ENCODE peak calls at places on chromosomes 12 and 14, in nine cellular contexts. One of them, this sample, is unnamed.

GRCh38 chr12:51188359-51189051 is 15.6 kb upstream of the TFCP2 start:
- DNase-seq in thoracic aorta: no peak
- DNase-seq in SK-N-SH: peak
- DNase-seq in cardiac muscle cell: no peak
- DNase-seq in epithelial cell of esophagus: no peak
- DNase-seq in neural progenitor cell: no peak
- DNase-seq in upper lobe of right lung: no peak
- DNase-seq in transverse colon: no peak
- DNase-seq in K562: peak
- DNase-seq in this sample: no peak

GRCh38 chr12:48446372-48446771 is 26.0 kb upstream of the ANP32D start:
- DNase-seq in upper lobe of right lung: no peak
- DNase-seq in epithelial cell of esophagus: peak
- DNase-seq in transverse colon: no peak
- DNase-seq in thoracic aorta: no peak
- DNase-seq in neural progenitor cell: peak
- DNase-seq in cardiac muscle cell: no peak
- DNase-seq in SK-N-SH: no peak
- DNase-seq in K562: no peak
- DNase-seq in this sample: no peak

GRCh38 chr14:34826661-34827060 is 48.5 kb downstream of the BAZ1A start:
- DNase-seq in K562: no peak
- DNase-seq in epithelial cell of esophagus: peak
- DNase-seq in transverse colon: no peak
- DNase-seq in upper lobe of right lung: no peak
- DNase-seq in SK-N-SH: no peak
- DNase-seq in neural progenitor cell: no peak
- DNase-seq in cardiac muscle cell: no peak
- DNase-seq in thoracic aorta: no peak
- DNase-seq in this sample: no peak

GRCh38 chr12:78278706-78279105 is 448.0 kb downstream of the NAV3 start:
- DNase-seq in SK-N-SH: no peak
- DNase-seq in upper lobe of right lung: no peak
- DNase-seq in neural progenitor cell: no peak
- DNase-seq in thoracic aorta: no peak
- DNase-seq in K562: no peak
- DNase-seq in transverse colon: no peak
- DNase-seq in cardiac muscle cell: no peak
- DNase-seq in epithelial cell of esophagus: no peak
- DNase-seq in this sample: no peak

GRCh38 chr12:104411826-104412626 is 44.7 kb upstream of the CHST11 start:
- DNase-seq in cardiac muscle cell: no peak
- DNase-seq in SK-N-SH: no peak
- DNase-seq in neural progenitor cell: no peak
- DNase-seq in K562: peak
- DNase-seq in epithelial cell of esophagus: peak
- DNase-seq in upper lobe of right lung: no peak
- DNase-seq in transverse colon: no peak
- DNase-seq in thoracic aorta: no peak
- DNase-seq in this sample: no peak

GRCh38 chr12:43069768-43070221 is 480.2 kb upstream of the PRICKLE1 start:
- DNase-seq in upper lobe of right lung: no peak
- DNase-seq in transverse colon: no peak
- DNase-seq in thoracic aorta: no peak
- DNase-seq in K562: no peak
- DNase-seq in cardiac muscle cell: no peak
- DNase-seq in neural progenitor cell: no peak
- DNase-seq in epithelial cell of esophagus: peak
- DNase-seq in SK-N-SH: no peak
- DNase-seq in this sample: no peak

GRCh38 chr12:123149828-123150272 is 1.0 kb downstream of the PITPNM2 start:
- DNase-seq in transverse colon: no peak
- DNase-seq in K562: no peak
- DNase-seq in SK-N-SH: peak
- DNase-seq in neural progenitor cell: peak
- DNase-seq in cardiac muscle cell: peak
- DNase-seq in thoracic aorta: no peak
- DNase-seq in upper lobe of right lung: no peak
- DNase-seq in epithelial cell of esophagus: no peak
- DNase-seq in this sample: no peak

GRCh38 chr12:69515394-69515793 is 45.2 kb downstream of the FRS2 start:
- DNase-seq in transverse colon: no peak
- DNase-seq in neural progenitor cell: no peak
- DNase-seq in upper lobe of right lung: no peak
- DNase-seq in SK-N-SH: no peak
- DNase-seq in epithelial cell of esophagus: no peak
- DNase-seq in thoracic aorta: no peak
- DNase-seq in K562: no peak
- DNase-seq in cardiac muscle cell: peak
- DNase-seq in this sample: no peak

GRCh38 chr14:36925094-36925493 is 247.3 kb downstream of the SLC25A21 start:
- DNase-seq in thoracic aorta: no peak
- DNase-seq in K562: no peak
- DNase-seq in cardiac muscle cell: no peak
- DNase-seq in epithelial cell of esophagus: no peak
- DNase-seq in upper lobe of right lung: no peak
- DNase-seq in neural progenitor cell: no peak
- DNase-seq in transverse colon: no peak
- DNase-seq in SK-N-SH: no peak
- DNase-seq in this sample: no peak

GRCh38 chr12:57461904-57462306 is 2.3 kb downstream of the GLI1 start:
- DNase-seq in neural progenitor cell: no peak
- DNase-seq in cardiac muscle cell: no peak
- DNase-seq in epithelial cell of esophagus: peak
- DNase-seq in K562: no peak
- DNase-seq in SK-N-SH: no peak
- DNase-seq in thoracic aorta: no peak
- DNase-seq in transverse colon: no peak
- DNase-seq in upper lobe of right lung: no peak
- DNase-seq in this sample: no peak

DNA sequence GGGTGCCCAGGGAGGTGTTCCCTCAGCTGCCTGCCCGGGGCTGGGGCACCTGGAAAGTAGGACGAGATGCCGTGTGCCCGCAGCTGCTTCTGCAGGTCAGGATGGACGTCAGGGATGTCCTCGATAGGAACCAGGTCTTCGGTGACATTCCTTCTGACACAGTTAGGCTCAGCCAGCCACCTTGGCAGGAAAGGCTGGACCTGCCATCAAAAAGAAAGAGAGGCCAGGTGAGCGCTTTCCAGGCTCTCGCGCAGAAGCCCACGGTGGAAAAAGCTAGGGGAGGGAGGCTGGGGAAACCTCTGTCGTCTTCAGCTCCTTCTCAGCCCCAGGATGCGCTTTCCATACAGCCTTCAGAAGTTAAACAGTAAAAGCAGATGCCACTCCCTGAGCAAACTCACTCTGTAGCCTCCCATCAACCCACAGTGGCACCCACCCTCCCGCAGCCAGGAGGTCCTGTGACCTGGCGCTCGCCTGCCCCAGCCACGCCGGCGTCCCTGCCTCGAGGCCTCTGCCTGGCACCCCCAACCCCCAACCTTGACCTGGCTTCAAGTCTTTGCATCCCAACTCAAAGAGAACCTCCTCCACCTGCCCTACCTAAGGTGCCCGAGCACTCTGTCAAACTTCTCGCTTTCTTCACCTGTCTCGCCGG is 1.3 kb downstream of the DDX51 start:
- DNase-seq in K562: no peak
- DNase-seq in SK-N-SH: no peak
- DNase-seq in neural progenitor cell: no peak
- DNase-seq in epithelial cell of esophagus: no peak
- DNase-seq in cardiac muscle cell: no peak
- DNase-seq in transverse colon: no peak
- DNase-seq in thoracic aorta: no peak
- DNase-seq in upper lobe of right lung: peak
- DNase-seq in this sample: no peak
- H3K4me3 ChIP-seq in K562: peak
- H3K4me3 ChIP-seq in SK-N-SH: peak
- H3K4me3 ChIP-seq in neural progenitor cell: peak
- H3K4me3 ChIP-seq in epithelial cell of esophagus: peak
- H3K4me3 ChIP-seq in cardiac muscle cell: peak
- H3K4me3 ChIP-seq in transverse colon: peak
- H3K4me3 ChIP-seq in thoracic aorta: peak
- H3K4me3 ChIP-seq in upper lobe of right lung: peak
- H3K4me3 ChIP-seq in this sample: peak

GRCh38 chr14:60252630-60253029 is 3.6 kb downstream of the PPM1A start:
- DNase-seq in cardiac muscle cell: no peak
- DNase-seq in thoracic aorta: no peak
- DNase-seq in transverse colon: no peak
- DNase-seq in epithelial cell of esophagus: no peak
- DNase-seq in upper lobe of right lung: no peak
- DNase-seq in neural progenitor cell: no peak
- DNase-seq in SK-N-SH: no peak
- DNase-seq in K562: no peak
- DNase-seq in this sample: no peak

GRCh38 chr14:60250318-60251035 is 1.5 kb downstream of the PPM1A start:
- DNase-seq in neural progenitor cell: peak
- DNase-seq in cardiac muscle cell: no peak
- DNase-seq in upper lobe of right lung: no peak
- DNase-seq in transverse colon: peak
- DNase-seq in SK-N-SH: peak
- DNase-seq in epithelial cell of esophagus: peak
- DNase-seq in thoracic aorta: no peak
- DNase-seq in K562: no peak
- DNase-seq in this sample: no peak

GRCh38 chr14:60249321-60250251 is 565 bp downstream of the PPM1A start:
- DNase-seq in K562: peak
- DNase-seq in SK-N-SH: peak
- DNase-seq in neural progenitor cell: peak
- DNase-seq in epithelial cell of esophagus: peak
- DNase-seq in cardiac muscle cell: peak
- DNase-seq in transverse colon: peak
- DNase-seq in upper lobe of right lung: peak
- DNase-seq in thoracic aorta: no peak
- DNase-seq in this sample: no peak

GRCh38 chr14:60253649-60254048 is 4.6 kb downstream of the PPM1A start:
- DNase-seq in upper lobe of right lung: no peak
- DNase-seq in neural progenitor cell: no peak
- DNase-seq in transverse colon: no peak
- DNase-seq in cardiac muscle cell: no peak
- DNase-seq in thoracic aorta: no peak
- DNase-seq in K562: peak
- DNase-seq in SK-N-SH: no peak
- DNase-seq in epithelial cell of esophagus: no peak
- DNase-seq in this sample: no peak

DNA sequence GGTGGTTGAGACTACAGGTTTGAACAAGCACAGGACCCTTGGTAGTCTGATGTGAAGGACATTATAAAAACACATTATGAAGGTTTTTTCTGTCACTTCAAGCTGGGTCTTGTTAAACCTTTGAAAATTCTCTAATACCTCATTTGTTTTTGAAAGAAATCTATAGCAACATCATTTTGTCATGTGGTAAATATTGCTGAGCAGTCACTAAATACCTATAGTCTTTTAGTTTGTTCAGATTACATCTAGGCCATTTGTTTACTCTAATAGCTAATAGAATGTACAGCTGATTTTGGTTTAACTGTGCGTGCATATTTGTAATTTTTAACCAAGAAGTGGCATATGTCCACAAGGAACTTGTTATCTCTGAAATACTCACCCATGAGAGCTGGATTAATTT is 2.9 kb downstream of the PPM1A start:
- DNase-seq in K562: no peak
- DNase-seq in thoracic aorta: no peak
- DNase-seq in upper lobe of right lung: no peak
- DNase-seq in neural progenitor cell: no peak
- DNase-seq in cardiac muscle cell: no peak
- DNase-seq in transverse colon: no peak
- DNase-seq in SK-N-SH: no peak
- DNase-seq in epithelial cell of esophagus: no peak
- DNase-seq in this sample: no peak
- H3K4me3 ChIP-seq in K562: peak
- H3K4me3 ChIP-seq in thoracic aorta: peak
- H3K4me3 ChIP-seq in upper lobe of right lung: no peak
- H3K4me3 ChIP-seq in neural progenitor cell: peak
- H3K4me3 ChIP-seq in cardiac muscle cell: peak
- H3K4me3 ChIP-seq in transverse colon: peak
- H3K4me3 ChIP-seq in SK-N-SH: peak
- H3K4me3 ChIP-seq in epithelial cell of esophagus: peak
- H3K4me3 ChIP-seq in this sample: no peak

DNA sequence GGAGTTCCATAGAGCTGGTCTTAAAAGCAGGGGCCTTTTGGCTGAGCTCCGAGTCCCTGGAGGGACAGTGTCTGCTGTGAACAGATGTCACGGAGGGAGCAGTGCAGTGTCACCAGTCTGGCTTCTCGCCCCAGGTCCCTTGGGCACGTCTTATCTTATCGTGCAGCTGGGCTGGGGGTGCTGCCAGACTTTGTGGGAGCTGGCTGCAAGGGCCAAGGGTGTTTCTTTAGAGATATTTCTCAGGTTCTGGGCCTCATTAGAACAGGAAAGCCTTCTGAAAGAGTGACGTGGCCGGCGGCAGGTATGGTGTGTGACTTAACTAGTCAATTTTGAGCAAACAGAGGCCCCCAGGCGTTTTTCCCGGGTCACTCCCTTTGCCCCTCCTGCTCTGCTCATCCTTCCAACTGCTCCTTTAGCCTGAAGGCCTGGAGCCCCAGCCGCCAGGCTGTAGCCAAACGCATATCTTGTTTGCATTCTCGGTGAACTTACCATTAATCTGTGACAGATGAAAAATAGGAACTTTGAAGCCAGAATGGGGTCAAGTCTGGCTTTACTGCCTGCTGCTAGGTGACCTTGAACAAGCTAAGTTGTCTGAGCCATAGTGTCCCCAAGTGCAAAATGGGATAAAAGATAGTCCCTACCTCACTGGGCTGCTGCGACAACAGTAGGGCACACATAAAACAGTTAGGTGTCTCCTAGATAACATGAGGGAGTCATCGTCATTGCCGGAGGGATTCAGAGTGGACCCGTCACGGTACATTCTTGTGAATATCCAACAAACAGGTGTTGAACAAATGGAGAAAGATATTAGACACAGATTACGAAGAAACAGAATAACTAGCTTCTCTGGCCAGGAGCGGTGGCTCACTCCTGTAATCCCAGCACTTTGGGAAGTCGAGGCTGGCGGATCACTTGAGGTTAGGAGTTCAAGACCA is 71.4 kb downstream of the NINJ2 start:
- DNase-seq in epithelial cell of esophagus: no peak
- DNase-seq in transverse colon: no peak
- DNase-seq in cardiac muscle cell: peak
- DNase-seq in K562: peak
- DNase-seq in thoracic aorta: no peak
- DNase-seq in SK-N-SH: peak
- DNase-seq in upper lobe of right lung: no peak
- DNase-seq in neural progenitor cell: no peak
- DNase-seq in this sample: no peak
- H3K4me3 ChIP-seq in epithelial cell of esophagus: no peak
- H3K4me3 ChIP-seq in transverse colon: no peak
- H3K4me3 ChIP-seq in cardiac muscle cell: no peak
- H3K4me3 ChIP-seq in K562: peak
- H3K4me3 ChIP-seq in thoracic aorta: no peak
- H3K4me3 ChIP-seq in SK-N-SH: no peak
- H3K4me3 ChIP-seq in upper lobe of right lung: no peak
- H3K4me3 ChIP-seq in neural progenitor cell: no peak
- H3K4me3 ChIP-seq in this sample: no peak

DNA sequence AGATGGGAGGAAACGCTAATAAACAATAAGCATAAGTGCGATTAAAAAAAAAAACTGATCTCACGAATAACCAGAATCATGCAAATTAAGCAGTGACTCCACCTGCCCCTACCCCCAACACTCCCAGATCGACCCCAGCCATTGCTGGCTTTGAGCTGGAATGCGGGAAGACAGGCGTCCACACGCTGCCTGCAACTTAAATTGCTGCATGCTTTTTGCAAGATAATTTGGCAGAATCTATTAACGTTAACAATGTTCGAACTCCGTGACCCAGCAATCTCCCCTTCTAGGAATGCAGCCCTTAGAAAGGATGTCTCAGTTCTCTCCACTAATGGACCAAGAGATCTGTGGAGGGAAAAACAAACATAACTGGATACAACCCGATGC is 946 bp upstream of the CKB start:
- DNase-seq in transverse colon: no peak
- DNase-seq in epithelial cell of esophagus: no peak
- DNase-seq in SK-N-SH: no peak
- DNase-seq in cardiac muscle cell: no peak
- DNase-seq in upper lobe of right lung: no peak
- DNase-seq in K562: no peak
- DNase-seq in thoracic aorta: no peak
- DNase-seq in neural progenitor cell: no peak
- DNase-seq in this sample: no peak
- H3K4me3 ChIP-seq in transverse colon: peak
- H3K4me3 ChIP-seq in epithelial cell of esophagus: no peak
- H3K4me3 ChIP-seq in SK-N-SH: no peak
- H3K4me3 ChIP-seq in cardiac muscle cell: no peak
- H3K4me3 ChIP-seq in upper lobe of right lung: no peak
- H3K4me3 ChIP-seq in K562: no peak
- H3K4me3 ChIP-seq in thoracic aorta: no peak
- H3K4me3 ChIP-seq in neural progenitor cell: peak
- H3K4me3 ChIP-seq in this sample: no peak